ENCODE peak calls at places on chromosomes 16 and 17, in seven cellular contexts. E is cardiac fibroblast, P is fibroblast of mammary gland, G is right atrium auricular region, H is adrenal gland, A is A549, K is nephron progenitor cell. R is an unnamed sample.

GRCh38 chr17:75526555-75527270 is 1.2 kb downstream of the LLGL2 start:
- DNase-seq in E (no peak), A (no peak), G (no peak), H (no peak), K (no peak), P (no peak), R (peak)

GRCh38 chr16:82876951-82877350 is 250.2 kb downstream of the CDH13 start:
- DNase-seq in A (no peak), H (no peak), P (no peak), E (no peak), G (no peak), K (no peak), R (no peak)

GRCh38 chr17:142102-142661 is 4.8 kb downstream of the SCGB1C2 start:
- DNase-seq in E (peak), G (peak), A (peak), K (no peak), P (peak), H (peak), R (peak)

GRCh38 chr17:77548967-77549366 is 408.2 kb downstream of the SEC14L1 start:
- DNase-seq in E (no peak), G (no peak), H (no peak), P (no peak), A (no peak), K (no peak), R (no peak)

GRCh38 chr17:7132511-7133094 is 18.0 kb upstream of the ASGR2 start:
- DNase-seq in K (peak), P (no peak), A (no peak), G (no peak), E (peak), H (no peak), R (no peak)

GRCh38 chr16:31455601-31456314 is 3.5 kb upstream of the ARMC5 start:
- DNase-seq in H (peak), A (no peak), K (no peak), E (peak), G (no peak), P (peak), R (no peak)

GRCh38 chr17:58447039-58447975 is 30.0 kb upstream of the RNF43 start:
- DNase-seq in G (no peak), E (peak), A (peak), K (peak), P (peak), H (peak), R (peak)

GRCh38 chr16:31528726-31529397 is 1.2 kb downstream of the AHSP start:
- DNase-seq in E (peak), H (no peak), G (no peak), K (no peak), A (no peak), P (no peak), R (no peak)

GRCh38 chr17:78343099-78343432 is 16.8 kb downstream of the SOCS3 start:
- DNase-seq in P (peak), H (peak), A (peak), K (no peak), E (peak), G (peak), R (no peak)

GRCh38 chr17:13619462-13619861 is 17.7 kb upstream of the HS3ST3A1 start:
- DNase-seq in K (no peak), P (no peak), G (no peak), A (no peak), E (no peak), H (no peak), R (no peak)

GRCh38 chr16:85403693-85404092 is 209.4 kb upstream of the GSE1 start:
- DNase-seq in A (no peak), E (no peak), H (no peak), K (no peak), P (no peak), G (no peak), R (no peak)

GRCh38 chr16:46822270-46822669 is 8.7 kb downstream of the C16orf87 start:
- DNase-seq in P (peak), G (no peak), A (no peak), K (no peak), E (peak), H (no peak), R (no peak)

GRCh38 chr17:15432807-15433547 is 34.4 kb downstream of the CDRT4 start:
- DNase-seq in A (no peak), H (no peak), P (peak), K (no peak), E (peak), G (no peak), R (no peak)

GRCh38 chr17:81863123-81863675 is 2.9 kb upstream of the P4HB start:
- DNase-seq in E (peak), A (no peak), K (no peak), P (no peak), H (no peak), G (no peak), R (no peak)

GRCh38 chr16:5000573-5001001 is 33.1 kb downstream of the NAGPA start:
- DNase-seq in A (no peak), G (no peak), E (no peak), H (no peak), P (no peak), K (no peak), R (no peak)

GRCh38 chr17:59292174-59292523 is 39.3 kb upstream of the YPEL2 start:
- DNase-seq in K (no peak), A (no peak), G (no peak), H (peak), P (no peak), E (no peak), R (no peak)

GRCh38 chr17:49717371-49717841 is 9.6 kb upstream of the SLC35B1 start:
- DNase-seq in E (no peak), H (peak), A (no peak), P (no peak), G (no peak), K (no peak), R (no peak)

GRCh38 chr16:12539185-12539929 is 264.3 kb downstream of the CPPED1 start:
- DNase-seq in P (peak), E (peak), K (no peak), G (no peak), H (no peak), A (no peak), R (no peak)

GRCh38 chr16:85798901-85799496 is 345 bp downstream of the EMC8 start:
- DNase-seq in H (peak), K (no peak), G (no peak), E (peak), A (peak), P (peak), R (peak)

GRCh38 chr16:35431829-35432663 is 1972.6 kb downstream of the TP53TG3F start:
- DNase-seq in A (no peak), P (no peak), G (no peak), E (no peak), H (no peak), K (no peak), R (no peak)

GRCh38 chr17:57879437-57880085 is 29.7 kb upstream of the MRPS23 start:
- DNase-seq in K (peak), E (no peak), H (no peak), G (no peak), P (no peak), A (peak), R (no peak)

GRCh38 chr17:50868594-50868993 is 2.4 kb upstream of the TOB1 start:
- DNase-seq in E (no peak), P (no peak), K (no peak), A (no peak), G (no peak), H (peak), R (no peak)

GRCh38 chr16:47358816-47359215 is 102.0 kb downstream of the ITFG1 start:
- DNase-seq in E (no peak), G (no peak), A (no peak), P (peak), H (no peak), K (no peak), R (no peak)

GRCh38 chr17:57988301-57989010 is 402 bp upstream of the VEZF1 start:
- DNase-seq in G (no peak), K (no peak), H (peak), E (peak), P (peak), A (peak), R (no peak)

GRCh38 chr17:39678340-39679116 is 9.3 kb downstream of the PGAP3 start:
- DNase-seq in G (no peak), A (no peak), K (no peak), P (no peak), E (no peak), H (no peak), R (no peak)
- TF ChIP-seq CTCF in G (no peak), A (no peak), K (no peak), P (no peak), E (no peak), H (no peak), R (no peak)

GRCh38 chr17:3761061-3761917 is 37.6 kb downstream of the HASPIN start:
- DNase-seq in P (no peak), G (no peak), H (no peak), A (no peak), E (no peak), K (no peak), R (no peak)

GRCh38 chr17:3763777-3764170 is 37.2 kb downstream of the ITGAE start:
- DNase-seq in H (no peak), A (no peak), P (no peak), E (no peak), K (no peak), G (no peak), R (no peak)

GRCh38 chr17:3759597-3760216 is 36.0 kb downstream of the HASPIN start:
- DNase-seq in A (no peak), K (no peak), E (no peak), H (no peak), G (no peak), P (no peak), R (no peak)

GRCh38 chr17:3762922-3763776 is 37.8 kb downstream of the ITGAE start:
- DNase-seq in G (no peak), K (no peak), P (no peak), E (no peak), A (no peak), H (no peak), R (no peak)

DNA sequence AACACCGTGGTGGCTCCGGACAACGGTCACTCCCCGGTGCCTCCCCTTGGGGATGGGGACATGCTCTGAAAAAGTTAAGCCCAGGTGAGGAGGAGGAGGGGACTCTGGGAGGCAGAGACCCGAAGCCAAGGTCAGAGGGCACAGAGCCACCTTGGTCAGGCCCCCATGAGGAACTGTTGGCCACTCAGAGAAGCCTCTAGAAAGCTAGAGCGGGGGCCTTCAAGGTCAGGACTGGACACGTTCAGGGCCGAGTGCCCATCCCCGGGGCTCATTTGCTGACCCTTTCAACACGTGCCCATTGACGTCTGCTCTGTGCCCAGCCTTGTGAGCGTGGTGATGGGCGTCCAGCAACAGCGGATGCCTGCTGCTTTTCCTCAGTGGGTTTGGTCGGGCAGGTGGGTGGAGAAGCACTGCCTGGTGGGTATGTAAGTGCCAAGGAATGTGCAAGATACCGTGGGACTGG is 38.2 kb downstream of the HASPIN start:
- DNase-seq in G (no peak), A (no peak), K (no peak), P (no peak), E (no peak), H (no peak), R (no peak)
- TF ChIP-seq CTCF in G (no peak), A (no peak), K (no peak), P (no peak), E (no peak), H (no peak), R (no peak)

DNA sequence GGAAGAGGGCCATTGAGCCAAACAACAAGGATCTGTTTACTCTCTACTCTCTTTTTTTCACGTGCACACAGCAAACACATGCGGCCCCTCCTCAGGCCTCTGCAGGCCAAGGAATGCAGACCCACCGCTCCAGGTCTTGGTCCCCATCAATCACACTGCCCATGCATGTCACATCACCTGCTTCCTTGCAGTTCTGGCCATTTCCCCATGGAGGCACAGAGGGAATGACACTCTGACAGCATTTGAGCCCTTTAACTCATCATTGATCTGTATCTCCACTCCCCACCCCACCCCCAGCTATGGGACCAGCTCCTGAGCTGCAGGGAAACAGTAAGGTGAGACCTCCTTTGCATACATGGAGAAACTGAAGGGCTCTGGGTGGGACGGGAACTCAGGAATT is 45.9 kb upstream of the MEIOC start:
- DNase-seq in A (no peak), K (peak), E (no peak), P (no peak), H (no peak), G (no peak), R (peak)
- TF ChIP-seq CTCF in A (no peak), K (no peak), E (no peak), P (no peak), H (no peak), G (no peak), R (no peak)

GRCh38 chr17:45972531-45972930 is 26.5 kb upstream of the STH start:
- DNase-seq in A (no peak), K (no peak), P (no peak), E (no peak), G (no peak), H (no peak), R (no peak)

GRCh38 chr17:45973099-45973838 is 25.8 kb upstream of the STH start:
- DNase-seq in A (no peak), H (no peak), E (no peak), P (no peak), K (no peak), G (no peak), R (no peak)

GRCh38 chr17:45970659-45971058 is 28.4 kb upstream of the STH start:
- DNase-seq in K (no peak), A (no peak), H (no peak), E (no peak), P (no peak), G (no peak), R (no peak)

GRCh38 chr17:45969726-45970125 is 29.3 kb upstream of the STH start:
- DNase-seq in G (no peak), P (no peak), E (no peak), H (no peak), K (no peak), A (no peak), R (no peak)

GRCh38 chr17:45971698-45972141 is 27.3 kb upstream of the STH start:
- DNase-seq in G (no peak), P (no peak), H (no peak), E (no peak), A (no peak), K (no peak), R (no peak)
- TF ChIP-seq CTCF in G (no peak), P (no peak), H (no peak), E (no peak), A (no peak), K (peak), R (no peak)

R was measured in progenitor cell of endocrine pancreas.